ENCODE peak calls at places on chromosomes 12 and 14, in four cellular contexts. One of them, this sample, is unnamed. For H3K4me1, the result is how much of the 10 kb centered on the place peaks cover.

GRCh38 chr14:65975865-65976264 is 510.3 kb upstream of the CCDC196 start:
- DNase-seq in cardiac muscle cell: peak
- DNase-seq in PC-3: no peak
- DNase-seq in astrocyte: no peak
- DNase-seq in this sample: no peak

GRCh38 chr12:8541591-8541990 is 886 bp upstream of the CLEC4E start:
- DNase-seq in cardiac muscle cell: no peak
- DNase-seq in astrocyte: no peak
- DNase-seq in PC-3: no peak
- DNase-seq in this sample: no peak

GRCh38 chr12:89469361-89469760 is 55.2 kb downstream of the GALNT4 start:
- DNase-seq in cardiac muscle cell: no peak
- DNase-seq in PC-3: peak
- DNase-seq in astrocyte: peak
- DNase-seq in this sample: no peak

GRCh38 chr14:42214981-42215491 is 608.4 kb downstream of the LRFN5 start:
- DNase-seq in astrocyte: peak
- DNase-seq in cardiac muscle cell: peak
- DNase-seq in PC-3: peak
- DNase-seq in this sample: no peak

GRCh38 chr14:96811265-96811664 is 14.1 kb downstream of the VRK1 start:
- DNase-seq in cardiac muscle cell: peak
- DNase-seq in astrocyte: peak
- DNase-seq in PC-3: peak
- DNase-seq in this sample: no peak

GRCh38 chr12:64221656-64222010 is 463 bp downstream of the KICS2 start:
- DNase-seq in astrocyte: peak
- DNase-seq in cardiac muscle cell: peak
- DNase-seq in PC-3: peak
- DNase-seq in this sample: no peak

GRCh38 chr12:43011383-43011926 is 421.9 kb upstream of the PRICKLE1 start:
- DNase-seq in astrocyte: no peak
- DNase-seq in cardiac muscle cell: no peak
- DNase-seq in PC-3: no peak
- DNase-seq in this sample: no peak

GRCh38 chr12:49294086-49294803 is 702 bp upstream of the PRPH start:
- DNase-seq in astrocyte: no peak
- DNase-seq in PC-3: no peak
- DNase-seq in cardiac muscle cell: no peak
- DNase-seq in this sample: no peak

GRCh38 chr12:32163596-32163995 is 56.9 kb downstream of the BICD1 start:
- DNase-seq in PC-3: no peak
- DNase-seq in cardiac muscle cell: no peak
- DNase-seq in astrocyte: no peak
- DNase-seq in this sample: no peak

GRCh38 chr12:52865090-52865944 is 16.5 kb upstream of the KRT78 start:
- DNase-seq in astrocyte: peak
- DNase-seq in PC-3: peak
- DNase-seq in cardiac muscle cell: peak
- DNase-seq in this sample: no peak

GRCh38 chr14:104280085-104280901 is 141.9 kb downstream of the KIF26A start:
- DNase-seq in astrocyte: no peak
- DNase-seq in cardiac muscle cell: no peak
- DNase-seq in PC-3: no peak
- DNase-seq in this sample: no peak

GRCh38 chr14:101706509-101707284 is 54.8 kb upstream of the PPP2R5C start:
- DNase-seq in cardiac muscle cell: no peak
- DNase-seq in PC-3: no peak
- DNase-seq in astrocyte: no peak
- DNase-seq in this sample: no peak
- H3K4me1 ChIP-seq in cardiac muscle cell: under half
- H3K4me1 ChIP-seq in PC-3: under half
- H3K4me1 ChIP-seq in astrocyte: under half
- H3K4me1 ChIP-seq in this sample: half or more

DNA sequence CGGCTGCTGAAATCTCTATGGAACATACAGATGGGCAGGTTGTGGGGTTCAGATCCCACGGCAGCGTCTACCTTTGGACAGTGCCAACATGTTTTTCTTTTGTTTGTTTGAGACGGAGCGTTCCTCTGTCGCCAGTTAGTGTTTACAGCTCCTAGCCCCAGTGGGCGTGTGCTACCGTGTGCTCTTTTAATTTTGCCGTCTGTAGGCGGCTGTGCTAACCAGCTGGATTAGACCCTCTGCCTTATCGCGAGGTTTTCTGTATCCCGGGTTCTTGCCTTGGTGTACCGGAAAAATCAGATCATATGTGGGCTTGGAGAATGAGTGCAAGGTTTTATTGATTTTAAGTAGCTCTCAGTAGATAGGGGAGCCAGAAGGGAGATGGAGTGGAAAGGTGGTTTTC is 9.8 kb upstream of the GALNT6 start:
- DNase-seq in PC-3: no peak
- DNase-seq in cardiac muscle cell: no peak
- DNase-seq in astrocyte: no peak
- DNase-seq in this sample: no peak
- H3K4me1 ChIP-seq in PC-3: under half
- H3K4me1 ChIP-seq in cardiac muscle cell: under half
- H3K4me1 ChIP-seq in astrocyte: under half
- H3K4me1 ChIP-seq in this sample: under half

DNA sequence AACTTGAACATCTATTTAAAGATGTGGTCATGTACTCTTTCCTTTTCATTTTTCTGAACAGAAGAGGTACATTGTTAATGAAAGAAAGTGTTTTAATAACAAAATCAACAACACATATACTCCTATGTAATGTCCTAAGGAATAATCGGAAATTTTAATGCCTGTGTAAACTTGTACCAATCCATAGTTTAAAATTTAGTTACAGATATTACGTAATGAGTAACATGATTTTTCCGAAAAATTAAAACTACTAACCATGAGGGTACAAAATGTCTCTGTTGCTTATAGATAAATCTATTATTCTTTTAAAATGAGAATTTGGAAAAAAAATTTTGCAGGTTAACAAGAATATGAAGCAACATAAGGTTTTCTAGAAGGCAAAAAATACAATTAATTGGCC is 220.1 kb downstream of the BCAT1 start:
- DNase-seq in PC-3: no peak
- DNase-seq in cardiac muscle cell: no peak
- DNase-seq in astrocyte: no peak
- DNase-seq in this sample: no peak
- H3K4me1 ChIP-seq in PC-3: under half
- H3K4me1 ChIP-seq in cardiac muscle cell: under half
- H3K4me1 ChIP-seq in astrocyte: under half
- H3K4me1 ChIP-seq in this sample: under half

DNA sequence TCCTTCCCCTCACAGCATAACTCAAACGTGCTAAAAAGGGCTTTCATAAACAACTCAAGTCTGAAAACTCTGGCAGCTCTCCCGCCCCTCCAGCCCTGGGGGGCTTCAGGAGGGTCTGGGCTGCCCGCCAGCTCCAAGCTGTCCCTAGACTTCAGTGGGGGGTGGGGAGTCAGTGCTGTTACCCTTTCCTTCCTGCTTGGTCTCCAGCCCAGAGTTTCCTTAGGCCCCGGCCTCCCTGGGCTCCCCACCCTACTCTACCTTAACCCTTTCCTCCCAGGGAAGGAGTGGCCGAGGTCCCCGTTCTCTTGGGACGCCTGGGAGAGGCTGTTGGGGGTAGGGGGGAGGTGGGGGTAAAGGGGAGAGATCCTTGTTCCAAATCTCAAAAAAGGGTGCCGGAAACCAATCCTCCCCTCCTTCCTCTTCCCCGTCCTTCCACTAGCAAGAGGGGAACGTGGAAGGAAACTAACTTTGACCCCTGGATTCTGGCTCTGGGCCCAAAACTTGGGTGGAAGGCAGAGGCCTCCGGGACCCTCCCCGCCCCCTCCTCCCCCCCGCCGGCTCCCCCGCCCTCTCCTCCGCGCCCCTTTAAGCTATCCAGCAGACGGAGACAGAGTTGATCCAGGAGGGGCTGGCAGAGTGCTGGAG is 383 bp upstream of the NYNRIN start:
- DNase-seq in PC-3: no peak
- DNase-seq in cardiac muscle cell: peak
- DNase-seq in astrocyte: no peak
- DNase-seq in this sample: no peak
- H3K4me1 ChIP-seq in PC-3: under half
- H3K4me1 ChIP-seq in cardiac muscle cell: under half
- H3K4me1 ChIP-seq in astrocyte: under half
- H3K4me1 ChIP-seq in this sample: under half

GRCh38 chr14:100076630-100077029 is 11.4 kb downstream of the EVL start:
- DNase-seq in PC-3: peak
- DNase-seq in astrocyte: peak
- DNase-seq in cardiac muscle cell: peak
- DNase-seq in this sample: no peak
- H3K4me1 ChIP-seq in PC-3: under half
- H3K4me1 ChIP-seq in astrocyte: under half
- H3K4me1 ChIP-seq in cardiac muscle cell: under half
- H3K4me1 ChIP-seq in this sample: half or more

GRCh38 chr12:123233505-123234299 is 466 bp downstream of the MTRFR start:
- DNase-seq in cardiac muscle cell: peak
- DNase-seq in PC-3: peak
- DNase-seq in astrocyte: no peak
- DNase-seq in this sample: no peak

GRCh38 chr12:123238961-123239360 is 5.7 kb downstream of the MTRFR start:
- DNase-seq in astrocyte: no peak
- DNase-seq in PC-3: no peak
- DNase-seq in cardiac muscle cell: no peak
- DNase-seq in this sample: no peak

GRCh38 chr12:123237646-123238329 is 4.6 kb downstream of the MTRFR start:
- DNase-seq in PC-3: peak
- DNase-seq in cardiac muscle cell: peak
- DNase-seq in astrocyte: peak
- DNase-seq in this sample: peak

GRCh38 chr12:123242083-123242904 is 9.1 kb downstream of the MTRFR start:
- DNase-seq in astrocyte: no peak
- DNase-seq in cardiac muscle cell: no peak
- DNase-seq in PC-3: no peak
- DNase-seq in this sample: no peak

DNA sequence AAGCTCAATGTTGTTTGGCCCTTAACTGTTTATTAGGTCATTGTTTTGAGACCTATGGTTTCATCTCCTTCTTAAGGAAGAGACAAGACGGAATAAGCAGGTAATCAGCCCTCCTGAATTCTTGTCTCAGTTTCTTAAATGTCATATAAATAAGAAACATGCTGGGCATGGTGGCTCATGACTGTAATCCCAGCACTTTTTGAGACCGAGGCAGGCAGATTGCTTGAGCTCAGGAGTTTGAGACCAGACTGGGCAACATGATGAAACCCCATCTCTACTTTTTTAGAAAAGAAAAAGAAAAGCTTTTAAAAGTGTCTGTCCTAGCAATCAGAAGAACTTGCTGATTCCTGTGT is 5.1 kb downstream of the MTRFR start:
- DNase-seq in astrocyte: no peak
- DNase-seq in cardiac muscle cell: no peak
- DNase-seq in PC-3: no peak
- DNase-seq in this sample: no peak
- H3K4me1 ChIP-seq in astrocyte: under half
- H3K4me1 ChIP-seq in cardiac muscle cell: under half
- H3K4me1 ChIP-seq in PC-3: under half
- H3K4me1 ChIP-seq in this sample: half or more

DNA sequence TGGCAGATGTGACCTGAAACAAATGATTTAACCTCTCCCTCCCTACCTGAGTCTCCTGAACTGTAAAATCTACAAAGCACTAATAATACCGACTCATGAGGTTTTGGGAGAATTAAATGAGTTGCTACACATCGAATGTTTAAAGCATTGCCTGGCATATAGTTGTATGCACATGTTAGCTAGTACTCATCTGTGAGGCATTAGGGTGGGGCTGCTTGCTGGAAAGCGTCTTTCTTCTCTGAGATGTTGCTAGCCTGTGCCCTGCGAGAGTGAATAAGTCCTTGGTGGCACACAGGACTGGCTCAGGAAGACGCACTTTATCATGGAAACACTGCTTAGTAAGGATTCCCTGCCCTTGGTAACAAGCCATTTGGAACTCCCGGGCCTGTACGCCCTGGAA is 6.1 kb downstream of the RAPGEF3 start:
- DNase-seq in cardiac muscle cell: no peak
- DNase-seq in astrocyte: peak
- DNase-seq in PC-3: peak
- DNase-seq in this sample: no peak
- H3K4me1 ChIP-seq in cardiac muscle cell: under half
- H3K4me1 ChIP-seq in astrocyte: under half
- H3K4me1 ChIP-seq in PC-3: under half
- H3K4me1 ChIP-seq in this sample: under half

GRCh38 chr14:89424241-89424640 is 7.2 kb upstream of the FOXN3 start:
- DNase-seq in astrocyte: no peak
- DNase-seq in cardiac muscle cell: no peak
- DNase-seq in PC-3: no peak
- DNase-seq in this sample: no peak
- H3K4me1 ChIP-seq in astrocyte: under half
- H3K4me1 ChIP-seq in cardiac muscle cell: under half
- H3K4me1 ChIP-seq in PC-3: under half
- H3K4me1 ChIP-seq in this sample: under half

This sample was measured in CD4-positive, alpha-beta memory T cell.